ENCODE peak calls at places on chromosome 19, in five cellular contexts. One of them, this sample, is unnamed.

GRCh38 chr19:17086811-17087210 is 11.2 kb downstream of the MYO9B start:
- DNase-seq in GM03348: no peak
- DNase-seq in SW 1271: no peak
- DNase-seq in H4: no peak
- DNase-seq in HT1080: no peak
- DNase-seq in this sample: no peak

GRCh38 chr19:49761625-49762311 is 1.3 kb downstream of the TSKS start:
- DNase-seq in SW 1271: no peak
- DNase-seq in GM03348: peak
- DNase-seq in H4: no peak
- DNase-seq in HT1080: no peak
- DNase-seq in this sample: no peak

GRCh38 chr19:15897738-15898276 is at the start of gene CYP4F2:
- DNase-seq in SW 1271: no peak
- DNase-seq in H4: no peak
- DNase-seq in HT1080: no peak
- DNase-seq in GM03348: no peak
- DNase-seq in this sample: no peak

GRCh38 chr19:33904681-33905080 is 108.0 kb downstream of the KCTD15 start:
- DNase-seq in SW 1271: no peak
- DNase-seq in H4: peak
- DNase-seq in HT1080: peak
- DNase-seq in GM03348: no peak
- DNase-seq in this sample: peak

GRCh38 chr19:45451181-45451849 is 16.5 kb upstream of the FOSB start:
- DNase-seq in HT1080: peak
- DNase-seq in SW 1271: no peak
- DNase-seq in GM03348: peak
- DNase-seq in H4: no peak
- DNase-seq in this sample: peak

GRCh38 chr19:17420267-17420924 is 549 bp downstream of the MVB12A start:
- DNase-seq in GM03348: peak
- DNase-seq in H4: no peak
- DNase-seq in SW 1271: peak
- DNase-seq in HT1080: peak
- DNase-seq in this sample: peak

GRCh38 chr19:1232652-1233360 is 5.0 kb downstream of the CBARP start:
- DNase-seq in H4: no peak
- DNase-seq in GM03348: no peak
- DNase-seq in SW 1271: no peak
- DNase-seq in HT1080: peak
- DNase-seq in this sample: no peak

GRCh38 chr19:42553292-42554045 is 25.2 kb upstream of the CEACAM1 start:
- DNase-seq in HT1080: peak
- DNase-seq in H4: peak
- DNase-seq in SW 1271: no peak
- DNase-seq in GM03348: peak
- DNase-seq in this sample: peak

GRCh38 chr19:8039231-8039630 is 13.3 kb upstream of the CCL25 start:
- DNase-seq in HT1080: no peak
- DNase-seq in H4: no peak
- DNase-seq in SW 1271: no peak
- DNase-seq in GM03348: no peak
- DNase-seq in this sample: no peak

GRCh38 chr19:14404322-14404721 is 14.8 kb downstream of the DDX39A start:
- DNase-seq in SW 1271: no peak
- DNase-seq in HT1080: no peak
- DNase-seq in GM03348: no peak
- DNase-seq in H4: no peak
- DNase-seq in this sample: no peak

GRCh38 chr19:18644144-18645034 is 7.6 kb downstream of the KLHL26 start:
- DNase-seq in HT1080: no peak
- DNase-seq in GM03348: no peak
- DNase-seq in SW 1271: no peak
- DNase-seq in H4: no peak
- DNase-seq in this sample: peak

GRCh38 chr19:18204394-18205179 is 745 bp upstream of the RAB3A start:
- DNase-seq in GM03348: no peak
- DNase-seq in SW 1271: peak
- DNase-seq in H4: no peak
- DNase-seq in HT1080: peak
- DNase-seq in this sample: no peak

GRCh38 chr19:32688315-32688714 is 3.3 kb upstream of the NUDT19 start:
- DNase-seq in SW 1271: no peak
- DNase-seq in GM03348: no peak
- DNase-seq in H4: no peak
- DNase-seq in HT1080: no peak
- DNase-seq in this sample: no peak

GRCh38 chr19:2984196-2984490 is 6.8 kb downstream of the TLE6 start:
- DNase-seq in H4: no peak
- DNase-seq in GM03348: peak
- DNase-seq in SW 1271: no peak
- DNase-seq in HT1080: no peak
- DNase-seq in this sample: no peak

GRCh38 chr19:55241143-55241934 is 12.8 kb upstream of the TMEM86B start:
- DNase-seq in SW 1271: no peak
- DNase-seq in HT1080: no peak
- DNase-seq in H4: no peak
- DNase-seq in GM03348: no peak
- DNase-seq in this sample: no peak

GRCh38 chr19:51331193-51331592 is 10.7 kb downstream of the VSIG10L start:
- DNase-seq in H4: no peak
- DNase-seq in GM03348: no peak
- DNase-seq in HT1080: no peak
- DNase-seq in SW 1271: no peak
- DNase-seq in this sample: no peak

GRCh38 chr19:44623080-44623479 is 9.7 kb downstream of the IGSF23 start:
- DNase-seq in GM03348: peak
- DNase-seq in H4: no peak
- DNase-seq in SW 1271: no peak
- DNase-seq in HT1080: peak
- DNase-seq in this sample: no peak

GRCh38 chr19:289651-290538 is 1.3 kb downstream of the PLPP2 start:
- DNase-seq in GM03348: no peak
- DNase-seq in HT1080: peak
- DNase-seq in SW 1271: peak
- DNase-seq in H4: peak
- DNase-seq in this sample: peak

GRCh38 chr19:548841-549830 is 5.3 kb downstream of the GZMM start:
- DNase-seq in H4: no peak
- DNase-seq in SW 1271: no peak
- DNase-seq in HT1080: no peak
- DNase-seq in GM03348: no peak
- DNase-seq in this sample: no peak

GRCh38 chr19:1355974-1356865 is 27.5 kb upstream of the NDUFS7 start:
- DNase-seq in SW 1271: no peak
- DNase-seq in GM03348: no peak
- DNase-seq in HT1080: no peak
- DNase-seq in H4: no peak
- DNase-seq in this sample: no peak

GRCh38 chr19:44615529-44616247 is 2.3 kb downstream of the IGSF23 start:
- DNase-seq in HT1080: no peak
- DNase-seq in GM03348: no peak
- DNase-seq in H4: no peak
- DNase-seq in SW 1271: no peak
- DNase-seq in this sample: no peak

GRCh38 chr19:28425431-28425931 is 787.5 kb downstream of the UQCRFS1 start:
- DNase-seq in GM03348: no peak
- DNase-seq in HT1080: peak
- DNase-seq in H4: no peak
- DNase-seq in SW 1271: no peak
- DNase-seq in this sample: peak

GRCh38 chr19:14006766-14007562 is 844 bp upstream of the RFX1 start:
- DNase-seq in H4: no peak
- DNase-seq in GM03348: peak
- DNase-seq in SW 1271: no peak
- DNase-seq in HT1080: no peak
- DNase-seq in this sample: no peak

GRCh38 chr19:8302734-8303133 is 5.4 kb downstream of the CD320 start:
- DNase-seq in H4: no peak
- DNase-seq in SW 1271: no peak
- DNase-seq in GM03348: no peak
- DNase-seq in HT1080: no peak
- DNase-seq in this sample: no peak

GRCh38 chr19:54551950-54552912 is 21.4 kb upstream of the LILRA2 start:
- DNase-seq in GM03348: no peak
- DNase-seq in SW 1271: no peak
- DNase-seq in HT1080: no peak
- DNase-seq in H4: no peak
- DNase-seq in this sample: no peak

GRCh38 chr19:10510301-10510802 is 6.9 kb downstream of the S1PR5 start:
- DNase-seq in GM03348: peak
- DNase-seq in HT1080: no peak
- DNase-seq in SW 1271: no peak
- DNase-seq in H4: no peak
- DNase-seq in this sample: peak

GRCh38 chr19:17220207-17220758 is 5.1 kb downstream of the USE1 start:
- DNase-seq in SW 1271: peak
- DNase-seq in HT1080: peak
- DNase-seq in H4: peak
- DNase-seq in GM03348: peak
- DNase-seq in this sample: no peak

GRCh38 chr19:49528211-49528771 is 488 bp downstream of the RCN3 start:
- DNase-seq in H4: no peak
- DNase-seq in SW 1271: no peak
- DNase-seq in HT1080: peak
- DNase-seq in GM03348: peak
- DNase-seq in this sample: no peak

GRCh38 chr19:33954686-33955085 is 158.0 kb downstream of the KCTD15 start:
- DNase-seq in GM03348: no peak
- DNase-seq in SW 1271: no peak
- DNase-seq in HT1080: no peak
- DNase-seq in H4: no peak
- DNase-seq in this sample: no peak

GRCh38 chr19:3954107-3954506 is 16.8 kb downstream of the DAPK3 start:
- DNase-seq in SW 1271: no peak
- DNase-seq in HT1080: no peak
- DNase-seq in H4: no peak
- DNase-seq in GM03348: no peak
- DNase-seq in this sample: no peak

GRCh38 chr19:48400018-48400742 is 6.7 kb downstream of the GRIN2D start:
- DNase-seq in H4: no peak
- DNase-seq in HT1080: peak
- DNase-seq in GM03348: peak
- DNase-seq in SW 1271: peak
- DNase-seq in this sample: peak

GRCh38 chr19:30631035-30631375 is 258.8 kb downstream of the ZNF536 start:
- DNase-seq in HT1080: no peak
- DNase-seq in H4: no peak
- DNase-seq in SW 1271: no peak
- DNase-seq in GM03348: no peak
- DNase-seq in this sample: no peak

GRCh38 chr19:35528218-35529038 is at the start of gene SBSN:
- DNase-seq in HT1080: peak
- DNase-seq in GM03348: peak
- DNase-seq in H4: no peak
- DNase-seq in SW 1271: no peak
- DNase-seq in this sample: peak

GRCh38 chr19:56973713-56974553 is 133.4 kb upstream of the PEG3 start:
- DNase-seq in SW 1271: no peak
- DNase-seq in H4: no peak
- DNase-seq in HT1080: no peak
- DNase-seq in GM03348: no peak
- DNase-seq in this sample: no peak

GRCh38 chr19:38951187-38951586 is 20.4 kb downstream of the MRPS12 start:
- DNase-seq in GM03348: no peak
- DNase-seq in HT1080: no peak
- DNase-seq in SW 1271: no peak
- DNase-seq in H4: no peak
- DNase-seq in this sample: no peak